ENCODE peak calls at places on chromosomes 16 and 17, in four cellular contexts. One of them, this sample, is unnamed.

GRCh38 chr17:35089846-35090193 is 26.3 kb upstream of the RFFL start:
- DNase-seq in transverse colon: peak
- DNase-seq in NB4: peak
- DNase-seq in IMR-90: peak
- DNase-seq in this sample: no peak

GRCh38 chr16:2212362-2213324 is 2.0 kb upstream of the BRICD5 start:
- DNase-seq in transverse colon: no peak
- DNase-seq in NB4: peak
- DNase-seq in IMR-90: no peak
- DNase-seq in this sample: no peak

GRCh38 chr17:79044462-79044861 is 20.5 kb downstream of the C1QTNF1 start:
- DNase-seq in transverse colon: no peak
- DNase-seq in NB4: no peak
- DNase-seq in IMR-90: no peak
- DNase-seq in this sample: no peak

GRCh38 chr17:6408271-6408670 is 26.6 kb downstream of the AIPL1 start:
- DNase-seq in transverse colon: no peak
- DNase-seq in NB4: no peak
- DNase-seq in IMR-90: no peak
- DNase-seq in this sample: no peak

GRCh38 chr16:78973041-78973440 is 627.5 kb downstream of the MAF start:
- DNase-seq in transverse colon: no peak
- DNase-seq in NB4: no peak
- DNase-seq in IMR-90: no peak
- DNase-seq in this sample: no peak

GRCh38 chr17:7413346-7413985 is 5.8 kb downstream of the NLGN2 start:
- DNase-seq in transverse colon: no peak
- DNase-seq in NB4: no peak
- DNase-seq in IMR-90: peak
- DNase-seq in this sample: no peak

GRCh38 chr17:19510903-19511302 is 22.8 kb upstream of the SLC47A1 start:
- DNase-seq in transverse colon: no peak
- DNase-seq in NB4: no peak
- DNase-seq in IMR-90: no peak
- DNase-seq in this sample: no peak

GRCh38 chr17:30590086-30590485 is 112.9 kb downstream of the GOSR1 start:
- DNase-seq in transverse colon: no peak
- DNase-seq in NB4: no peak
- DNase-seq in IMR-90: no peak
- DNase-seq in this sample: no peak

GRCh38 chr16:55001931-55002330 is 71.3 kb downstream of the IRX5 start:
- DNase-seq in transverse colon: no peak
- DNase-seq in NB4: no peak
- DNase-seq in IMR-90: no peak
- DNase-seq in this sample: no peak

GRCh38 chr17:51119415-51120356 is 982 bp downstream of the SPAG9 start:
- DNase-seq in transverse colon: peak
- DNase-seq in NB4: peak
- DNase-seq in IMR-90: peak
- DNase-seq in this sample: peak

GRCh38 chr16:22188595-22189442 is 17.3 kb upstream of the EEF2K start:
- DNase-seq in transverse colon: peak
- DNase-seq in NB4: peak
- DNase-seq in IMR-90: peak
- DNase-seq in this sample: peak

GRCh38 chr17:38585056-38585804 is 20.5 kb downstream of the SRCIN1 start:
- DNase-seq in transverse colon: peak
- DNase-seq in NB4: peak
- DNase-seq in IMR-90: no peak
- DNase-seq in this sample: no peak

GRCh38 chr16:83338941-83339340 is 468.8 kb upstream of the HSBP1 start:
- DNase-seq in transverse colon: no peak
- DNase-seq in NB4: peak
- DNase-seq in IMR-90: peak
- DNase-seq in this sample: no peak

GRCh38 chr17:31493656-31494155 is 102.2 kb downstream of the RAB11FIP4 start:
- DNase-seq in transverse colon: peak
- DNase-seq in NB4: no peak
- DNase-seq in IMR-90: no peak
- DNase-seq in this sample: no peak

DNA sequence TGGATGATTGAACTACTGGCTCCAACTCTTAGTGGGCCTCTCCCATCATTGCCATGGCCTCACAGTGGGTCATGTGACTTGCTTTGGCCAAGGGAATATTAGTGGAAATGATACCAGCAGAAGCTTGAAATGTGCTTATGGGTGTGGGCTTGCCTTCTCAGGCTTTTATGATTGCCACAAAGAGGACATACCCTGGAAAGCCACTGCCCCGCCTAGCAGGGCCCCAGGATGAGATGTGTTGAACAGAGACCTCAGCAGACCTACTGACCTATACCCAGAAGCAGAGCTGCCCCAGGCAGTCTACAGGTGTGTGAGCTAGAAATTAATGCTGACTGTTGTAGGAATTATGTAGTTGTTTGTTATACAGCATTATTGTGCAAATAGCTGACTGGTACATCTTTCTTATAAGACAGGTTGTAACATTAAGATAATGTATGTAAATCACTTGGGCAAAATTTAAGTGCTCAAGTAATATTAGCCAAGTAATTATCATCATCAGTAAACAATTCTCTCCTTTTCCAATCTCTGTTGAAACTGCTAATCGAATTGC is 67.8 kb upstream of the CDH5 start:
- DNase-seq in transverse colon: no peak
- DNase-seq in NB4: no peak
- DNase-seq in IMR-90: no peak
- DNase-seq in this sample: no peak
- TF ChIP-seq POLR2A in transverse colon: no peak
- TF ChIP-seq POLR2A in NB4: no peak
- TF ChIP-seq POLR2A in IMR-90: no peak
- TF ChIP-seq POLR2A in this sample: no peak

GRCh38 chr17:82064433-82065192 is 991 bp downstream of the DUS1L start:
- DNase-seq in transverse colon: peak
- DNase-seq in NB4: no peak
- DNase-seq in IMR-90: no peak
- DNase-seq in this sample: no peak

GRCh38 chr17:82062984-82063368 is 2.6 kb downstream of the DUS1L start:
- DNase-seq in transverse colon: no peak
- DNase-seq in NB4: no peak
- DNase-seq in IMR-90: no peak
- DNase-seq in this sample: no peak

GRCh38 chr17:82065193-82065637 is 389 bp downstream of the DUS1L start:
- DNase-seq in transverse colon: no peak
- DNase-seq in NB4: no peak
- DNase-seq in IMR-90: peak
- DNase-seq in this sample: peak

GRCh38 chr17:82063424-82064415 is 1.9 kb downstream of the DUS1L start:
- DNase-seq in transverse colon: no peak
- DNase-seq in NB4: no peak
- DNase-seq in IMR-90: no peak
- DNase-seq in this sample: no peak

DNA sequence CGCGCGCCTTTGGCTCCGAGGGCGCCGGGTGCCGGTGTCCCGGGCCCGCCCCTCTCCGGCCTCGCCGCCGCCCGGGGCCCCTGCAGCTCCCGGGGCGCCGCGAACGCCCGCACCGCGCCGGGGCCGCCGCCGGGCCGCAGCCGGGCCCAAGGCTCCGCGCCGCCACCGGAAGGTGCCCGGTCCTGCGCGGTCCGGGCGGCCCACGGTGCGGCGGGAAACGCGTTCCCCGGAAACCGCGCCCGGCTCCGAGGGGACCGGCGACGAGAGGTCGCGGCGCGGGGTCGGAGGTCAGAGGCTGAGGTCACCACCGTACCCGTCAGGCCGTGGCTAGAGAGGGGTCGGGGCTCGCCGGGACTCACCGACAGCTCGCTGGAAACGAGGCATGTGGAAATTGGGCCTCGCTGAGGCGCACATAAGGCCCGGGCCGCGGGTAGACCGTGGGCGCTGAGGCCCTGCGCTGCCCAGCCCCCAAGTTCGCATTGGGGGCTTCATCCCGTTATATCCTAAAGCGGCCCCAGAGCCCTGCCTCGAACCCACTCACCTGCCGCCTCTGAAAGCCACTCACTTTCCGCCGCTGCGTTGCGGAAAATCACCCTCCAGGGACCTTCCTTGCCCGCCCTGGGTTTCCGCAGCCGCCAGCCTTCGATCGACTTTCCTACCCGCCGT is at the start of gene DUS1L:
- DNase-seq in transverse colon: peak
- DNase-seq in NB4: peak
- DNase-seq in IMR-90: peak
- DNase-seq in this sample: peak
- TF ChIP-seq POLR2A in transverse colon: no peak
- TF ChIP-seq POLR2A in NB4: peak
- TF ChIP-seq POLR2A in IMR-90: no peak
- TF ChIP-seq POLR2A in this sample: peak

GRCh38 chr17:3598078-3598477 is 11.1 kb downstream of the TRPV1 start:
- DNase-seq in transverse colon: no peak
- DNase-seq in NB4: no peak
- DNase-seq in IMR-90: no peak
- DNase-seq in this sample: no peak
- TF ChIP-seq POLR2A in transverse colon: no peak
- TF ChIP-seq POLR2A in NB4: no peak
- TF ChIP-seq POLR2A in IMR-90: no peak
- TF ChIP-seq POLR2A in this sample: no peak

GRCh38 chr17:39665642-39666221 is 583 bp downstream of the TCAP start:
- DNase-seq in transverse colon: no peak
- DNase-seq in NB4: peak
- DNase-seq in IMR-90: no peak
- DNase-seq in this sample: peak
- TF ChIP-seq POLR2A in transverse colon: no peak
- TF ChIP-seq POLR2A in NB4: no peak
- TF ChIP-seq POLR2A in IMR-90: no peak
- TF ChIP-seq POLR2A in this sample: no peak

GRCh38 chr17:39980402-39981206 is at the start of gene PSMD3:
- DNase-seq in transverse colon: peak
- DNase-seq in NB4: peak
- DNase-seq in IMR-90: peak
- DNase-seq in this sample: peak
- TF ChIP-seq POLR2A in transverse colon: peak
- TF ChIP-seq POLR2A in NB4: peak
- TF ChIP-seq POLR2A in IMR-90: peak
- TF ChIP-seq POLR2A in this sample: peak

This sample was measured in erythroblast.